ENCODE peak calls at places on chromosomes 3 and 15, in ten cellular contexts. F, N, H, O, M, A, Y, K, B and P are unnamed samples.

GRCh38 chr3:18442743-18443669 is 17.9 kb upstream of the SATB1 start:
- DNase-seq in F (no peak), N (no peak), H (no peak), O (no peak), M (no peak), A (no peak), Y (no peak), K (no peak), B (no peak), P (no peak)

GRCh38 chr3:49900491-49901153 is 3.1 kb downstream of the MST1R start:
- DNase-seq in F (peak; percentile 82), N (peak; percentile 33), H (peak; percentile 95), O (peak; percentile 99), M (no peak), A (peak; percentile 22), Y (no peak), K (no peak), B (no peak), P (no peak)

GRCh38 chr15:31975446-31976229 is 54.7 kb upstream of the CHRNA7 start:
- DNase-seq in F (no peak), N (no peak), H (peak; percentile 36), O (no peak), M (peak; percentile 31), A (peak; percentile 2), Y (no peak), K (no peak), B (peak; percentile 41), P (no peak)

GRCh38 chr3:185842241-185842640 is 17.4 kb upstream of the IGF2BP2 start:
- DNase-seq in F (no peak), N (no peak), H (no peak), O (no peak), M (no peak), A (no peak), Y (no peak), K (no peak), B (no peak), P (no peak)

GRCh38 chr3:45223889-45224730 is 2.0 kb downstream of the TMEM158 start:
- DNase-seq in F (no peak), N (no peak), H (no peak), O (peak; percentile 42), M (no peak), A (peak; percentile 19), Y (no peak), K (no peak), B (no peak), P (no peak)

GRCh38 chr3:71010731-71011455 is 572.6 kb downstream of the FOXP1 start:
- DNase-seq in F (no peak), N (no peak), H (no peak), O (peak; percentile 33), M (no peak), A (no peak), Y (peak; percentile 5), K (no peak), B (no peak), P (no peak)

GRCh38 chr15:75149911-75150709 is 51.6 kb upstream of the C15orf39 start:
- DNase-seq in F (no peak), N (no peak), H (no peak), O (peak; percentile 98), M (no peak), A (peak; percentile 59), Y (no peak), K (no peak), B (no peak), P (no peak)

GRCh38 chr3:195068045-195068444 is 202.9 kb downstream of the XXYLT1 start:
- DNase-seq in F (no peak), N (no peak), H (no peak), O (peak; percentile 1), M (no peak), A (peak; percentile 13), Y (no peak), K (no peak), B (no peak), P (no peak)

GRCh38 chr3:123385981-123386380 is 62.9 kb downstream of the ADCY5 start:
- DNase-seq in F (no peak), N (peak; percentile 69), H (peak; percentile 59), O (peak; percentile 21), M (no peak), A (peak; percentile 27), Y (no peak), K (no peak), B (no peak), P (no peak)

GRCh38 chr3:164377466-164377865 is 700.8 kb downstream of the SI start:
- DNase-seq in F (no peak), N (no peak), H (no peak), O (no peak), M (no peak), A (no peak), Y (no peak), K (no peak), B (no peak), P (no peak)

GRCh38 chr3:100796556-100796955 is 87.3 kb downstream of the TFG start:
- DNase-seq in F (no peak), N (no peak), H (no peak), O (peak; percentile 19), M (peak; percentile 9), A (peak; percentile 38), Y (no peak), K (no peak), B (peak; percentile 51), P (no peak)

GRCh38 chr3:12925648-12926047 is 84.3 kb upstream of the RPL32 start:
- DNase-seq in F (no peak), N (no peak), H (no peak), O (no peak), M (no peak), A (no peak), Y (no peak), K (no peak), B (no peak), P (no peak)

GRCh38 chr3:12922299-12922698 is 80.9 kb upstream of the RPL32 start:
- DNase-seq in F (no peak), N (no peak), H (no peak), O (no peak), M (peak; percentile 31), A (no peak), Y (no peak), K (no peak), B (no peak), P (no peak)

GRCh38 chr3:12922881-12923431 is 81.6 kb upstream of the RPL32 start:
- DNase-seq in F (no peak), N (no peak), H (no peak), O (no peak), M (no peak), A (no peak), Y (no peak), K (no peak), B (no peak), P (no peak)

GRCh38 chr3:12926660-12927059 is 85.3 kb upstream of the RPL32 start:
- DNase-seq in F (no peak), N (peak; percentile 49), H (no peak), O (no peak), M (peak; percentile 50), A (no peak), Y (no peak), K (no peak), B (no peak), P (no peak)

GRCh38 chr3:12924437-12924836 is 83.1 kb upstream of the RPL32 start:
- DNase-seq in F (no peak), N (no peak), H (no peak), O (no peak), M (no peak), A (no peak), Y (no peak), K (no peak), B (no peak), P (no peak)
- TF ChIP-seq CTCF in F (no peak), N (no peak), H (no peak), O (no peak), M (no peak), A (no peak), Y (no peak), K (no peak), B (no peak), P (no peak)

GRCh38 chr15:65420975-65421359 is 1.8 kb downstream of the IGDCC4 start:
- DNase-seq in F (no peak), N (no peak), H (no peak), O (no peak), M (no peak), A (no peak), Y (no peak), K (no peak), B (no peak), P (no peak)
- TF ChIP-seq CTCF in F (no peak), N (no peak), H (no peak), O (no peak), M (no peak), A (no peak), Y (no peak), K (no peak), B (no peak), P (no peak)

DNA sequence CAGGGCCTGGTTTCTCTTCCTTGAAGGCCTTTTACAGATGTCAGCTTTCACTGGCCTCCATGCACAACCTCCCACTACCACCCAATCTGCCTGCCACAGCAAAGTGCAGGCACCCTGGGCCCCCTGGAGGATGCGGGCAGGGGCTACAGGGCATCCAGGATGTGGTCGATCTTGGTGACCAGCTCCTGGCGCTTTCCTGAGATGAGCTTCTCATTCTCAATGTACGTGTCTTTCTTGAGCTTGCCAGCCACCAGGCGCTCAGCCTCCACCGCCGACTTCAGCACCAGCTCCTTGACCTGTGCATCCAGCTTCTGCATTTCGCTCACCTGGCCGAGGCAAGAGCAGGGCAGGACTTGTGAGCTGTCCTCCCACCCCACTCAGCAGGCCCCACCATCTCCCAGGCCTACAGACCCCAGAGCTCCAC is 30.3 kb downstream of the RPN1 start:
- DNase-seq in F (no peak), N (no peak), H (no peak), O (no peak), M (no peak), A (no peak), Y (no peak), K (no peak), B (no peak), P (no peak)
- TF ChIP-seq CTCF in F (no peak), N (no peak), H (no peak), O (no peak), M (no peak), A (no peak), Y (no peak), K (no peak), B (no peak), P (peak; percentile 0)

GRCh38 chr3:133491481-133492059 is 81.9 kb upstream of the CDV3 start:
- DNase-seq in F (no peak), N (no peak), H (no peak), O (no peak), M (no peak), A (no peak), Y (no peak), K (no peak), B (no peak), P (no peak)

GRCh38 chr3:133492159-133492860 is 81.2 kb upstream of the CDV3 start:
- DNase-seq in F (no peak), N (no peak), H (no peak), O (no peak), M (no peak), A (no peak), Y (no peak), K (no peak), B (no peak), P (no peak)

GRCh38 chr3:133489466-133490085 is 83.9 kb upstream of the CDV3 start:
- DNase-seq in F (no peak), N (no peak), H (no peak), O (peak; percentile 58), M (no peak), A (no peak), Y (no peak), K (no peak), B (no peak), P (no peak)

GRCh38 chr3:133490468-133491351 is 82.8 kb upstream of the CDV3 start:
- DNase-seq in F (no peak), N (no peak), H (no peak), O (peak; percentile 9), M (no peak), A (no peak), Y (peak; percentile 21), K (no peak), B (no peak), P (no peak)

GRCh38 chr3:133494469-133494868 is 79.0 kb upstream of the CDV3 start:
- DNase-seq in F (no peak), N (no peak), H (no peak), O (no peak), M (peak; percentile 37), A (peak; percentile 47), Y (no peak), K (peak; percentile 29), B (peak; percentile 12), P (no peak)
- TF ChIP-seq CTCF in F (no peak), N (no peak), H (no peak), O (peak; percentile 29), M (peak; percentile 63), A (peak; percentile 58), Y (no peak), K (peak; percentile 48), B (peak; percentile 32), P (no peak)